ENCODE peak calls at places on chromosome 7, in nine cellular contexts. One of them, this sample, is unnamed.

GRCh38 chr7:2190531-2190930 is 42.2 kb downstream of the MAD1L1 start:
- DNase-seq in A549: no peak
- DNase-seq in NB4: no peak
- DNase-seq in neural progenitor cell: no peak
- DNase-seq in astrocyte of the spinal cord: peak; percentile 62
- DNase-seq in coronary artery: no peak
- DNase-seq in foreskin fibroblast: no peak
- DNase-seq in choroid plexus epithelial cell: no peak
- DNase-seq in astrocyte: peak; percentile 89
- DNase-seq in this sample: no peak

GRCh38 chr7:122143376-122143750 is 686 bp downstream of the AASS start:
- DNase-seq in A549: no peak
- DNase-seq in NB4: no peak
- DNase-seq in neural progenitor cell: peak; percentile 47
- DNase-seq in astrocyte of the spinal cord: peak; percentile 44
- DNase-seq in coronary artery: peak; percentile 74
- DNase-seq in foreskin fibroblast: peak; percentile 45
- DNase-seq in choroid plexus epithelial cell: peak; percentile 23
- DNase-seq in astrocyte: no peak
- DNase-seq in this sample: no peak

GRCh38 chr7:150663802-150664494 is 21.6 kb upstream of the GIMAP2 start:
- DNase-seq in A549: no peak
- DNase-seq in NB4: no peak
- DNase-seq in neural progenitor cell: no peak
- DNase-seq in astrocyte of the spinal cord: no peak
- DNase-seq in coronary artery: no peak
- DNase-seq in foreskin fibroblast: no peak
- DNase-seq in choroid plexus epithelial cell: no peak
- DNase-seq in astrocyte: no peak
- DNase-seq in this sample: peak; percentile 70

GRCh38 chr7:22419488-22419887 is 62.5 kb upstream of the RAPGEF5 start:
- DNase-seq in A549: no peak
- DNase-seq in NB4: no peak
- DNase-seq in neural progenitor cell: no peak
- DNase-seq in astrocyte of the spinal cord: no peak
- DNase-seq in coronary artery: no peak
- DNase-seq in foreskin fibroblast: no peak
- DNase-seq in choroid plexus epithelial cell: no peak
- DNase-seq in astrocyte: no peak
- DNase-seq in this sample: no peak

GRCh38 chr7:120168066-120168465 is 104.9 kb upstream of the KCND2 start:
- DNase-seq in A549: no peak
- DNase-seq in NB4: no peak
- DNase-seq in neural progenitor cell: no peak
- DNase-seq in astrocyte of the spinal cord: no peak
- DNase-seq in coronary artery: no peak
- DNase-seq in foreskin fibroblast: peak; percentile 17
- DNase-seq in choroid plexus epithelial cell: peak; percentile 9
- DNase-seq in astrocyte: peak; percentile 1
- DNase-seq in this sample: no peak

GRCh38 chr7:144761493-144761892 is 74.4 kb downstream of the TPK1 start:
- DNase-seq in A549: no peak
- DNase-seq in NB4: no peak
- DNase-seq in neural progenitor cell: no peak
- DNase-seq in astrocyte of the spinal cord: no peak
- DNase-seq in coronary artery: no peak
- DNase-seq in foreskin fibroblast: no peak
- DNase-seq in choroid plexus epithelial cell: no peak
- DNase-seq in astrocyte: no peak
- DNase-seq in this sample: no peak

GRCh38 chr7:80719261-80719660 is 80.8 kb downstream of the CD36 start:
- DNase-seq in A549: no peak
- DNase-seq in NB4: no peak
- DNase-seq in neural progenitor cell: no peak
- DNase-seq in astrocyte of the spinal cord: peak; percentile 62
- DNase-seq in coronary artery: no peak
- DNase-seq in foreskin fibroblast: peak; percentile 75
- DNase-seq in choroid plexus epithelial cell: peak; percentile 76
- DNase-seq in astrocyte: peak; percentile 79
- DNase-seq in this sample: no peak

GRCh38 chr7:149496642-149497391 is 792 bp downstream of the ZNF746 start:
- DNase-seq in A549: peak; percentile 29
- DNase-seq in NB4: peak; percentile 60
- DNase-seq in neural progenitor cell: peak; percentile 53
- DNase-seq in astrocyte of the spinal cord: peak; percentile 32
- DNase-seq in coronary artery: no peak
- DNase-seq in foreskin fibroblast: peak; percentile 65
- DNase-seq in choroid plexus epithelial cell: peak; percentile 33
- DNase-seq in astrocyte: peak; percentile 22
- DNase-seq in this sample: no peak

GRCh38 chr7:87416682-87417587 is 58.5 kb downstream of the ABCB4 start:
- DNase-seq in A549: peak; percentile 67
- DNase-seq in NB4: peak; percentile 74
- DNase-seq in neural progenitor cell: peak; percentile 76
- DNase-seq in astrocyte of the spinal cord: peak; percentile 77
- DNase-seq in coronary artery: no peak
- DNase-seq in foreskin fibroblast: peak; percentile 85
- DNase-seq in choroid plexus epithelial cell: peak; percentile 84
- DNase-seq in astrocyte: peak; percentile 25
- DNase-seq in this sample: peak; percentile 41

GRCh38 chr7:55642266-55642665 is 70.0 kb upstream of the VOPP1 start:
- DNase-seq in A549: no peak
- DNase-seq in NB4: no peak
- DNase-seq in neural progenitor cell: no peak
- DNase-seq in astrocyte of the spinal cord: no peak
- DNase-seq in coronary artery: no peak
- DNase-seq in foreskin fibroblast: no peak
- DNase-seq in choroid plexus epithelial cell: no peak
- DNase-seq in astrocyte: no peak
- DNase-seq in this sample: no peak

GRCh38 chr7:86667732-86668131 is 24.0 kb downstream of the GRM3 start:
- DNase-seq in A549: no peak
- DNase-seq in NB4: no peak
- DNase-seq in neural progenitor cell: peak; percentile 66
- DNase-seq in astrocyte of the spinal cord: no peak
- DNase-seq in coronary artery: no peak
- DNase-seq in foreskin fibroblast: no peak
- DNase-seq in choroid plexus epithelial cell: no peak
- DNase-seq in astrocyte: no peak
- DNase-seq in this sample: no peak

GRCh38 chr7:104643587-104644217 is 315.3 kb downstream of the LHFPL3 start:
- DNase-seq in A549: peak; percentile 9
- DNase-seq in NB4: peak; percentile 49
- DNase-seq in neural progenitor cell: peak; percentile 64
- DNase-seq in astrocyte of the spinal cord: no peak
- DNase-seq in coronary artery: no peak
- DNase-seq in foreskin fibroblast: peak; percentile 24
- DNase-seq in choroid plexus epithelial cell: peak; percentile 7
- DNase-seq in astrocyte: no peak
- DNase-seq in this sample: no peak

GRCh38 chr7:12385364-12385786 is 18.3 kb downstream of the VWDE start:
- DNase-seq in A549: no peak
- DNase-seq in NB4: no peak
- DNase-seq in neural progenitor cell: peak; percentile 30
- DNase-seq in astrocyte of the spinal cord: no peak
- DNase-seq in coronary artery: no peak
- DNase-seq in foreskin fibroblast: no peak
- DNase-seq in choroid plexus epithelial cell: no peak
- DNase-seq in astrocyte: no peak
- DNase-seq in this sample: no peak

GRCh38 chr7:105003275-105003674 is 10.7 kb upstream of the KMT2E start:
- DNase-seq in A549: peak; percentile 44
- DNase-seq in NB4: peak; percentile 46
- DNase-seq in neural progenitor cell: no peak
- DNase-seq in astrocyte of the spinal cord: peak; percentile 81
- DNase-seq in coronary artery: peak; percentile 84
- DNase-seq in foreskin fibroblast: peak; percentile 90
- DNase-seq in choroid plexus epithelial cell: peak; percentile 77
- DNase-seq in astrocyte: peak; percentile 81
- DNase-seq in this sample: no peak

GRCh38 chr7:98990356-98990755 is 112.0 kb downstream of the TRRAP start:
- DNase-seq in A549: no peak
- DNase-seq in NB4: no peak
- DNase-seq in neural progenitor cell: no peak
- DNase-seq in astrocyte of the spinal cord: no peak
- DNase-seq in coronary artery: no peak
- DNase-seq in foreskin fibroblast: no peak
- DNase-seq in choroid plexus epithelial cell: no peak
- DNase-seq in astrocyte: no peak
- DNase-seq in this sample: no peak

GRCh38 chr7:24979863-24980694 is at the start of gene OSBPL3:
- DNase-seq in A549: peak; percentile 94
- DNase-seq in NB4: peak; percentile 98
- DNase-seq in neural progenitor cell: peak; percentile 97
- DNase-seq in astrocyte of the spinal cord: peak; percentile 97
- DNase-seq in coronary artery: peak; percentile 96
- DNase-seq in foreskin fibroblast: peak; percentile 98
- DNase-seq in choroid plexus epithelial cell: peak; percentile 97
- DNase-seq in astrocyte: peak; percentile 87
- DNase-seq in this sample: peak; percentile 84

GRCh38 chr7:24979470-24979862 is 512 bp downstream of the OSBPL3 start:
- DNase-seq in A549: peak; percentile 66
- DNase-seq in NB4: peak; percentile 90
- DNase-seq in neural progenitor cell: no peak
- DNase-seq in astrocyte of the spinal cord: no peak
- DNase-seq in coronary artery: no peak
- DNase-seq in foreskin fibroblast: peak; percentile 90
- DNase-seq in choroid plexus epithelial cell: peak; percentile 72
- DNase-seq in astrocyte: no peak
- DNase-seq in this sample: peak; percentile 47

GRCh38 chr7:24982917-24983316 is 2.9 kb upstream of the OSBPL3 start:
- DNase-seq in A549: peak; percentile 45
- DNase-seq in NB4: peak; percentile 30
- DNase-seq in neural progenitor cell: peak; percentile 21
- DNase-seq in astrocyte of the spinal cord: no peak
- DNase-seq in coronary artery: no peak
- DNase-seq in foreskin fibroblast: peak; percentile 29
- DNase-seq in choroid plexus epithelial cell: no peak
- DNase-seq in astrocyte: no peak
- DNase-seq in this sample: no peak

GRCh38 chr7:24980695-24981543 is 941 bp upstream of the OSBPL3 start:
- DNase-seq in A549: peak; percentile 34
- DNase-seq in NB4: no peak
- DNase-seq in neural progenitor cell: peak; percentile 44
- DNase-seq in astrocyte of the spinal cord: peak; percentile 53
- DNase-seq in coronary artery: no peak
- DNase-seq in foreskin fibroblast: peak; percentile 79
- DNase-seq in choroid plexus epithelial cell: peak; percentile 60
- DNase-seq in astrocyte: no peak
- DNase-seq in this sample: no peak

DNA sequence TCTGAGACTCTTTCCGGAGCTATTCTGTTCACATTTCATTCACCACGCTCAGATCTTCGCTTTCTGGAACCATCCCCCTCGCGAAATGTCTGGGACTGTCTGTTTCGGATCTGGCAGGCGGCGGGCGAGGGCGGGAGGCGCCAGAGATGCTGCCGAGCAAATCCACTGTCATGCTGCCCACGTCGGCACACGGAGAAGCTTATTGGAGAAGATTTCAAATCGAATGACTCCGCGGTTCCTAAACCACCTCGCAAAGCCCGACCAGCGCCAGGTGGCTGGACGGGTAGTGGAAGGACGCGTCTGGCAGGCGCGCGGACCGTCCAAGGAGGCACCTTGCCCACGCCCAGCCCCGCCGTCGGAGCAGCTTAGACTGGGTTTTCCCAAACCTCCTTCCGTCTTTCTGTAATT is 1.6 kb upstream of the OSBPL3 start:
- DNase-seq in A549: peak; percentile 48
- DNase-seq in NB4: peak; percentile 59
- DNase-seq in neural progenitor cell: peak; percentile 57
- DNase-seq in astrocyte of the spinal cord: peak; percentile 69
- DNase-seq in coronary artery: peak; percentile 76
- DNase-seq in foreskin fibroblast: peak; percentile 79
- DNase-seq in choroid plexus epithelial cell: peak; percentile 53
- DNase-seq in astrocyte: peak; percentile 70
- DNase-seq in this sample: no peak
- TF ChIP-seq CTCF in A549: no peak
- TF ChIP-seq CTCF in NB4: no peak
- TF ChIP-seq CTCF in neural progenitor cell: no peak
- TF ChIP-seq CTCF in astrocyte of the spinal cord: no peak
- TF ChIP-seq CTCF in coronary artery: no peak
- TF ChIP-seq CTCF in foreskin fibroblast: no peak
- TF ChIP-seq CTCF in choroid plexus epithelial cell: no peak
- TF ChIP-seq CTCF in astrocyte: no peak
- TF ChIP-seq CTCF in this sample: no peak

DNA sequence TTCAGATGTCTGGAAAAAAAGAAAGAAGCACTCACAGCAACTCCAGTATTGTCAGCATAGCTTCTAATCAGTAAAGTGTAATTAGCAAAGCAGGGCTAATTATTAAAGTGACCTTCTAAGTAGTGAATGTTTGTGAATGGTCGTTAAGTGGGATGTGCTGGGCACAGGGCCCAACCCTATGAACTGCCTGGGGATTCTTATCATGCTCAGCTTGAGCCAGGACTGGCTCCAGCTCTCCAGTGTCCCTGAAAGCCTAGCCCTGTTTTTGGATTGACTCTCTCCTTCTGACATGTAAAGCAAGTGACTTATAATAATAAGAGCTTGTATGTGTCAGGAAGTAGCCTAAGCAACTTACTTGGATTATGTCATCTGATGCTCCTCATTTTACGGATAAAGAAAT is 9.5 kb upstream of the TBX20 start:
- DNase-seq in A549: no peak
- DNase-seq in NB4: no peak
- DNase-seq in neural progenitor cell: no peak
- DNase-seq in astrocyte of the spinal cord: no peak
- DNase-seq in coronary artery: no peak
- DNase-seq in foreskin fibroblast: no peak
- DNase-seq in choroid plexus epithelial cell: no peak
- DNase-seq in astrocyte: no peak
- DNase-seq in this sample: no peak
- H3K4me3 ChIP-seq in A549: no peak overlapping the region
- H3K4me3 ChIP-seq in NB4: no peak overlapping the region
- H3K4me3 ChIP-seq in neural progenitor cell: no peak overlapping the region
- H3K4me3 ChIP-seq in astrocyte of the spinal cord: no peak overlapping the region
- H3K4me3 ChIP-seq in coronary artery: no peak overlapping the region
- H3K4me3 ChIP-seq in foreskin fibroblast: no peak overlapping the region
- H3K4me3 ChIP-seq in choroid plexus epithelial cell: no peak overlapping the region
- H3K4me3 ChIP-seq in astrocyte: no peak overlapping the region
- H3K4me3 ChIP-seq in this sample: no peak overlapping the region

DNA sequence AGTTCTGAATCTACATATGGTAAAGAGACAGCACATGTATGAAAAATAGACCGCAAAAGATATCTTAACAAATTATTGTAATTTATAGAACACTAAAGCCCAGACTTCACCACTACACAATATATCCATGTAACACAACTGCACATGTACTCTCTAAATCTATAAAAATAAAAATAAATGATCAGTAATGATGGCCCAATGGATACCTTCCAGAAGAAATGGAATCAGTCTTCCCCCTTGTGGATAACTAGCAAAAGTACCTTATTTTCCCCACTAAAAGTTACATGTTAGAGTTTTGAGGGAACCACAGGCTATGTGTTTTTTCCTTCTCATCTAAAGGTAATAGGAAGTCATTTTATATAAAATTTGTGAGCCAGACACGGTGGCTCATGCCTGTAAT is 25.7 kb downstream of the C7orf25 start:
- DNase-seq in A549: peak; percentile 20
- DNase-seq in NB4: peak; percentile 48
- DNase-seq in neural progenitor cell: no peak
- DNase-seq in astrocyte of the spinal cord: no peak
- DNase-seq in coronary artery: no peak
- DNase-seq in foreskin fibroblast: peak; percentile 36
- DNase-seq in choroid plexus epithelial cell: peak; percentile 46
- DNase-seq in astrocyte: no peak
- DNase-seq in this sample: no peak
- TF ChIP-seq CTCF in A549: peak; percentile 46
- TF ChIP-seq CTCF in NB4: peak; percentile 55
- TF ChIP-seq CTCF in neural progenitor cell: peak; percentile 49
- TF ChIP-seq CTCF in astrocyte of the spinal cord: peak; percentile 50
- TF ChIP-seq CTCF in coronary artery: no peak
- TF ChIP-seq CTCF in foreskin fibroblast: peak; percentile 17
- TF ChIP-seq CTCF in choroid plexus epithelial cell: peak; percentile 49
- TF ChIP-seq CTCF in astrocyte: peak; percentile 32
- TF ChIP-seq CTCF in this sample: no peak

GRCh38 chr7:123604739-123605138 is 3.1 kb downstream of the ASB15 start:
- DNase-seq in A549: no peak
- DNase-seq in NB4: no peak
- DNase-seq in neural progenitor cell: no peak
- DNase-seq in astrocyte of the spinal cord: no peak
- DNase-seq in coronary artery: no peak
- DNase-seq in foreskin fibroblast: no peak
- DNase-seq in choroid plexus epithelial cell: peak; percentile 25
- DNase-seq in astrocyte: no peak
- DNase-seq in this sample: no peak
- H3K4me3 ChIP-seq in A549: no peak overlapping the region
- H3K4me3 ChIP-seq in NB4: no peak overlapping the region
- H3K4me3 ChIP-seq in neural progenitor cell: no peak overlapping the region
- H3K4me3 ChIP-seq in astrocyte of the spinal cord: no peak overlapping the region
- H3K4me3 ChIP-seq in coronary artery: no peak overlapping the region
- H3K4me3 ChIP-seq in foreskin fibroblast: no peak overlapping the region
- H3K4me3 ChIP-seq in choroid plexus epithelial cell: no peak overlapping the region
- H3K4me3 ChIP-seq in astrocyte: no peak overlapping the region
- H3K4me3 ChIP-seq in this sample: no peak overlapping the region

This sample was measured in GM12864.